ENCODE peak calls at places on chromosomes 2 and 18, in six cellular contexts. One of them, this sample, is unnamed.

GRCh38 chr2:176134978-176135575 is 5.6 kb downstream of the HOXD8 start:
- DNase-seq in cardiac fibroblast: peak; percentile 20
- DNase-seq in foreskin fibroblast: no peak
- DNase-seq in AG04449: no peak
- DNase-seq in endodermal cell: no peak
- DNase-seq in HFF-Myc: no peak
- DNase-seq in this sample: no peak

GRCh38 chr2:17422066-17422465 is 96.2 kb downstream of the RAD51AP2 start:
- DNase-seq in cardiac fibroblast: no peak
- DNase-seq in endodermal cell: no peak
- DNase-seq in foreskin fibroblast: peak; percentile 18
- DNase-seq in AG04449: no peak
- DNase-seq in HFF-Myc: no peak
- DNase-seq in this sample: peak; percentile 38

GRCh38 chr2:42127425-42128424 is 41.4 kb upstream of the EML4 start:
- DNase-seq in AG04449: no peak
- DNase-seq in endodermal cell: no peak
- DNase-seq in foreskin fibroblast: no peak
- DNase-seq in HFF-Myc: no peak
- DNase-seq in cardiac fibroblast: no peak
- DNase-seq in this sample: no peak

GRCh38 chr2:241031436-241032165 is 33.2 kb downstream of the SNED1 start:
- DNase-seq in endodermal cell: no peak
- DNase-seq in cardiac fibroblast: no peak
- DNase-seq in HFF-Myc: no peak
- DNase-seq in AG04449: no peak
- DNase-seq in foreskin fibroblast: no peak
- DNase-seq in this sample: no peak

GRCh38 chr2:38887902-38888554 is 1.6 kb upstream of the ARHGEF33 start:
- DNase-seq in AG04449: no peak
- DNase-seq in cardiac fibroblast: no peak
- DNase-seq in HFF-Myc: no peak
- DNase-seq in endodermal cell: no peak
- DNase-seq in foreskin fibroblast: no peak
- DNase-seq in this sample: no peak

GRCh38 chr2:85744771-85745601 is 8.8 kb upstream of the ATOH8 start:
- DNase-seq in endodermal cell: no peak
- DNase-seq in HFF-Myc: no peak
- DNase-seq in AG04449: peak; percentile 92
- DNase-seq in foreskin fibroblast: peak; percentile 87
- DNase-seq in cardiac fibroblast: peak; percentile 94
- DNase-seq in this sample: peak; percentile 89

GRCh38 chr2:132609101-132609890 is 60.7 kb downstream of the LYPD1 start:
- DNase-seq in AG04449: no peak
- DNase-seq in foreskin fibroblast: no peak
- DNase-seq in cardiac fibroblast: no peak
- DNase-seq in HFF-Myc: no peak
- DNase-seq in endodermal cell: peak; percentile 35
- DNase-seq in this sample: no peak

GRCh38 chr2:176088048-176088936 is 4.2 kb upstream of the HOXD13 start:
- DNase-seq in endodermal cell: peak; percentile 92
- DNase-seq in HFF-Myc: no peak
- DNase-seq in foreskin fibroblast: peak; percentile 80
- DNase-seq in cardiac fibroblast: peak; percentile 46
- DNase-seq in AG04449: no peak
- DNase-seq in this sample: peak; percentile 41

GRCh38 chr2:190713476-190713875 is 64.6 kb downstream of the NAB1 start:
- DNase-seq in AG04449: peak; percentile 24
- DNase-seq in endodermal cell: no peak
- DNase-seq in cardiac fibroblast: no peak
- DNase-seq in HFF-Myc: no peak
- DNase-seq in foreskin fibroblast: peak; percentile 21
- DNase-seq in this sample: peak; percentile 64

GRCh38 chr2:226578879-226579278 is 220.7 kb downstream of the IRS1 start:
- DNase-seq in foreskin fibroblast: peak; percentile 65
- DNase-seq in cardiac fibroblast: peak; percentile 87
- DNase-seq in AG04449: no peak
- DNase-seq in endodermal cell: no peak
- DNase-seq in HFF-Myc: no peak
- DNase-seq in this sample: peak; percentile 44

GRCh38 chr2:160308915-160309314 is 108.8 kb upstream of the ITGB6 start:
- DNase-seq in cardiac fibroblast: peak; percentile 94
- DNase-seq in AG04449: no peak
- DNase-seq in foreskin fibroblast: peak; percentile 83
- DNase-seq in endodermal cell: no peak
- DNase-seq in HFF-Myc: no peak
- DNase-seq in this sample: peak; percentile 85

GRCh38 chr2:239247401-239248245 is 153.2 kb downstream of the HDAC4 start:
- DNase-seq in foreskin fibroblast: no peak
- DNase-seq in AG04449: no peak
- DNase-seq in endodermal cell: no peak
- DNase-seq in HFF-Myc: no peak
- DNase-seq in cardiac fibroblast: no peak
- DNase-seq in this sample: no peak

GRCh38 chr18:24112874-24113615 is 25.8 kb upstream of the CABYR start:
- DNase-seq in AG04449: no peak
- DNase-seq in foreskin fibroblast: peak; percentile 84
- DNase-seq in endodermal cell: peak; percentile 70
- DNase-seq in cardiac fibroblast: peak; percentile 57
- DNase-seq in HFF-Myc: no peak
- DNase-seq in this sample: no peak

GRCh38 chr2:80288576-80288975 is 16.0 kb downstream of the LRRTM1 start:
- DNase-seq in foreskin fibroblast: peak; percentile 3
- DNase-seq in HFF-Myc: no peak
- DNase-seq in endodermal cell: no peak
- DNase-seq in cardiac fibroblast: no peak
- DNase-seq in AG04449: no peak
- DNase-seq in this sample: peak; percentile 19

GRCh38 chr2:46114981-46115380 is 182.2 kb upstream of the EPAS1 start:
- DNase-seq in AG04449: no peak
- DNase-seq in foreskin fibroblast: peak; percentile 18
- DNase-seq in endodermal cell: no peak
- DNase-seq in HFF-Myc: no peak
- DNase-seq in cardiac fibroblast: no peak
- DNase-seq in this sample: no peak

GRCh38 chr2:60433021-60433596 is 120.3 kb downstream of the BCL11A start:
- DNase-seq in cardiac fibroblast: no peak
- DNase-seq in HFF-Myc: no peak
- DNase-seq in AG04449: no peak
- DNase-seq in endodermal cell: no peak
- DNase-seq in foreskin fibroblast: no peak
- DNase-seq in this sample: no peak

DNA sequence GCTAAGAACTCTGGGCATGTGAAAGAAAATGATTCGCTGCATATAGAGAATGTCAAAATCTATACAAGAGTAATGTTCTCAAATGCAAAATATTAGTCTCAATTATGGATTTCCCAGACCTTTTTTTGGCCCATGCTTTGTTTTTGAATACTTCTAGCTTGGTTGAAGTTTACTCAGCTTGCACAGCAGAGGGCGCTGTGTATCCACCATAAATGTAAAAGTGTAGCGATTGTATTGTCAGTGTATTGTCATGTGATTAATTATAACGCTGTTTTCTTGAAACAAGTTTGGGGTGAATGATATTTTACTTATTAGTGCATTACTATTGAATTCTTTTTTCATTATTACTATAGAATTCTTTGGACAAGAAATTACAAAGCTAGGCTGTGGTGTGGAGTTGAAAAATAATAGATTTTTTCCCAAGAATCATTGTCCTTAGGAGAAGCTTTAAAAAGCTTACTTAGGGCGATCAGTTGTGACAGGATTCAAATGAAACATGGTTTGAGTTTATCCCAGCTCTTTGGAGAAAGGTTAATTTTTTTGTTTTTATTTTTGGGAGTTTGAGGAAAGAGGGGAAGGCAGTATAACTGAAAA is 98.3 kb downstream of the PIK3C3 start:
- DNase-seq in cardiac fibroblast: peak; percentile 74
- DNase-seq in foreskin fibroblast: peak; percentile 72
- DNase-seq in endodermal cell: peak; percentile 75
- DNase-seq in AG04449: no peak
- DNase-seq in HFF-Myc: peak; percentile 26
- DNase-seq in this sample: peak; percentile 80
- TF ChIP-seq CTCF in cardiac fibroblast: peak; percentile 74
- TF ChIP-seq CTCF in foreskin fibroblast: peak; percentile 74
- TF ChIP-seq CTCF in endodermal cell: peak; percentile 96
- TF ChIP-seq CTCF in AG04449: peak; percentile 66
- TF ChIP-seq CTCF in HFF-Myc: peak; percentile 74
- TF ChIP-seq CTCF in this sample: peak; percentile 81

DNA sequence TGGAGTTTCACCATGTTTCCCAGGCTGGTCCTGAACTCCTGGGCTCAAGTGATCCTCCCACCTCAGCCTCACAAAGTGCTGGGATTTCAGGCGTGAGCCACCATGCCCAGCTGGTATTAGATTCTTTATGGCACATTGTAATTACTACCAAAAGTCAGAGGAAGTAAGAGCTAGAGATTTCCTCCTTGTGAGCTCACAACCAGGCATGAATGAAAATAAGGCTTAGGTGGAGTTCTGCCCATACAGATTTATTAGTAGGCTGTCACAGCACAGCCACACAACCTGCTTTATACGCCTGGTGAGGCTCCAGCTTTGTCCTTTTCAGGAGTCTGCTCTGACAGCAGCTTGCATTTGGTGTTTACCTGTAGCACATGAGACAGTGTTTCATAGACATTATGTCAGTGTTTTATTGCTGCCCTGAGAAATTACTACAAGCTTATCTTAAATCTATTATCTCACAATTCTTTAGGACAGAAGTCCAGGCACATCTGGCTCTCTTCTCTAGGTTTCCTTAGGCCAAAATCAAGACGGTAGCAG is 156.6 kb downstream of the TANC1 start:
- DNase-seq in foreskin fibroblast: peak; percentile 24
- DNase-seq in cardiac fibroblast: peak; percentile 25
- DNase-seq in AG04449: no peak
- DNase-seq in endodermal cell: no peak
- DNase-seq in HFF-Myc: no peak
- DNase-seq in this sample: no peak
- H3K4me3 ChIP-seq in foreskin fibroblast: no peak overlapping the region
- H3K4me3 ChIP-seq in cardiac fibroblast: no peak overlapping the region
- H3K4me3 ChIP-seq in AG04449: no peak overlapping the region
- H3K4me3 ChIP-seq in endodermal cell: no peak overlapping the region
- H3K4me3 ChIP-seq in HFF-Myc: no peak overlapping the region
- H3K4me3 ChIP-seq in this sample: no peak overlapping the region

GRCh38 chr18:37332764-37333420 is 232.7 kb downstream of the CELF4 start:
- DNase-seq in AG04449: no peak
- DNase-seq in endodermal cell: no peak
- DNase-seq in HFF-Myc: no peak
- DNase-seq in cardiac fibroblast: no peak
- DNase-seq in foreskin fibroblast: no peak
- DNase-seq in this sample: no peak

GRCh38 chr18:37334494-37335125 is 231.0 kb downstream of the CELF4 start:
- DNase-seq in cardiac fibroblast: peak; percentile 4
- DNase-seq in endodermal cell: no peak
- DNase-seq in foreskin fibroblast: peak; percentile 9
- DNase-seq in AG04449: no peak
- DNase-seq in HFF-Myc: peak; percentile 22
- DNase-seq in this sample: peak; percentile 56

GRCh38 chr18:37336568-37337285 is 228.9 kb downstream of the CELF4 start:
- DNase-seq in cardiac fibroblast: no peak
- DNase-seq in foreskin fibroblast: no peak
- DNase-seq in HFF-Myc: no peak
- DNase-seq in AG04449: no peak
- DNase-seq in endodermal cell: no peak
- DNase-seq in this sample: no peak

GRCh38 chr18:37339701-37340215 is 225.8 kb downstream of the CELF4 start:
- DNase-seq in HFF-Myc: no peak
- DNase-seq in cardiac fibroblast: no peak
- DNase-seq in AG04449: no peak
- DNase-seq in foreskin fibroblast: no peak
- DNase-seq in endodermal cell: no peak
- DNase-seq in this sample: no peak

DNA sequence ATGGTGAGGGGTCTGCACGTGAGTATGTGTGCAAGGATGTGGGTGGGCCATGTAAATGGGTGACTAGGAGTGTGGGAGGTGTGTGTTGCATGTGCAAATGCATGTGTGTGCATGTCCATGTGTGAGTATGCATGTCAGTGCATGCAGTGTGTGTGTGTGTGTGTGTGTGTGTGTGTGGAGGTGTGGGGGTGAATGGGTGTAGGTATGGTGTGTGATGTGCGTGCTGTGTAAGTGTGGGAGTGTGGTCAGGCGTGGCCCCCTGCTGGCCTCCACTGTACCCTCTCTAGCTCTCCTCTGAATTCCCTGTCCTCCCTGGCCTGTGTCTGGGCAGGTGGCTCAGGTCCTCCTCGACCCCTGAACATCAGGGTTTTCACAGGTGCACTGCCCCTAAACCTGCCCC is 230.3 kb downstream of the CELF4 start:
- DNase-seq in cardiac fibroblast: no peak
- DNase-seq in foreskin fibroblast: no peak
- DNase-seq in endodermal cell: no peak
- DNase-seq in HFF-Myc: no peak
- DNase-seq in AG04449: no peak
- DNase-seq in this sample: no peak
- TF ChIP-seq CTCF in cardiac fibroblast: no peak
- TF ChIP-seq CTCF in foreskin fibroblast: peak; percentile 25
- TF ChIP-seq CTCF in endodermal cell: peak; percentile 58
- TF ChIP-seq CTCF in HFF-Myc: peak; percentile 60
- TF ChIP-seq CTCF in AG04449: peak; percentile 46
- TF ChIP-seq CTCF in this sample: peak; percentile 19

DNA sequence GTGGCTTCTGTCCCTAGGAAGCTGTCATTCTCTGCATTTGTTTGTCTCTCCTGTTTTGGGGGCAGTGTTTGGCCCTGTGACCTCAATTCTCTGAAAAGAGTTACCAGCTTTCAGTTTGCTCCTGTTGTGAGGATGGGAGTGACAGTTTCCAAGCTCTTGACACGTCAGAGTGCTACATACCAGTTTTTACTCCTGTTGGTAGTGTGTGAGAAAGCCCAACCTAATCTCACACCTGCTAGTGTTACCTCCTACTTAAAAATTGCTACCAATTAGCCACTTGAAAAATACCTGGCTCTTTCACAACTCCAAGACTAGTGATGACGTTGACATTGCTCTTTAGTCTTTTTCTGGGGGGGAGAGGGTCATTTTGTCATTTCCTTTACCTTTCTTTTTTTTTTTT is 14.1 kb downstream of the SKA1 start:
- DNase-seq in cardiac fibroblast: no peak
- DNase-seq in AG04449: no peak
- DNase-seq in endodermal cell: no peak
- DNase-seq in foreskin fibroblast: no peak
- DNase-seq in HFF-Myc: no peak
- DNase-seq in this sample: no peak
- H3K4me3 ChIP-seq in cardiac fibroblast: no peak overlapping the region
- H3K4me3 ChIP-seq in AG04449: no peak overlapping the region
- H3K4me3 ChIP-seq in endodermal cell: no peak overlapping the region
- H3K4me3 ChIP-seq in foreskin fibroblast: no peak overlapping the region
- H3K4me3 ChIP-seq in HFF-Myc: no peak overlapping the region
- H3K4me3 ChIP-seq in this sample: no peak overlapping the region

This sample was measured in fibroblast of the aortic adventitia.